ENCODE peak calls at places on chromosomes 6 and 20, in six cellular contexts. N, Q, E, K, U and V are unnamed samples.

GRCh38 chr6:22029169-22029568 is 267.7 kb downstream of the PRL start:
- DNase-seq in N (peak), K (no peak), Q (no peak), E (no peak), U (no peak), V (no peak)

GRCh38 chr6:14313220-14313619 is 195.6 kb downstream of the CD83 start:
- DNase-seq in U (no peak), Q (no peak), E (no peak), N (no peak), K (no peak), V (no peak)

GRCh38 chr6:1385129-1386042 is 4.0 kb upstream of the FOXF2 start:
- DNase-seq in Q (no peak), K (no peak), N (no peak), U (no peak), E (peak), V (peak)

GRCh38 chr6:20302168-20302567 is 89.9 kb upstream of the MBOAT1 start:
- DNase-seq in E (peak), K (no peak), Q (peak), U (no peak), N (no peak), V (no peak)

GRCh38 chr20:52060794-52061714 is 130.5 kb downstream of the ZFP64 start:
- DNase-seq in K (no peak), Q (peak), E (peak), N (no peak), U (peak), V (peak)

GRCh38 chr20:48923149-48923718 is 1.7 kb downstream of the ARFGEF2 start:
- DNase-seq in E (no peak), K (no peak), Q (peak), N (no peak), U (no peak), V (no peak)

GRCh38 chr20:8094415-8094818 is 37.6 kb upstream of the PLCB1 start:
- DNase-seq in K (no peak), E (peak), Q (peak), N (peak), U (no peak), V (no peak)

GRCh38 chr6:23027281-23027680 is 457.9 kb downstream of the HDGFL1 start:
- DNase-seq in E (no peak), N (no peak), Q (no peak), K (no peak), U (no peak), V (no peak)

GRCh38 chr6:135962731-135963130 is 111.2 kb downstream of the PDE7B start:
- DNase-seq in E (no peak), N (peak), Q (no peak), U (no peak), K (no peak), V (no peak)

GRCh38 chr20:14924433-14924832 is 587.0 kb upstream of the FLRT3 start:
- DNase-seq in N (no peak), E (no peak), K (no peak), Q (no peak), U (no peak), V (no peak)

GRCh38 chr6:45044086-45044485 is 284.0 kb upstream of the RUNX2 start:
- DNase-seq in Q (no peak), K (no peak), U (no peak), E (no peak), N (no peak), V (no peak)

GRCh38 chr6:52754443-52754842 is 8.8 kb downstream of the GSTA2 start:
- DNase-seq in N (no peak), U (no peak), E (no peak), Q (no peak), K (no peak), V (no peak)

GRCh38 chr6:149300563-149300962 is 16.9 kb upstream of the TAB2 start:
- DNase-seq in N (no peak), U (no peak), K (no peak), Q (no peak), E (no peak), V (no peak)

GRCh38 chr20:45037050-45037449 is 63.9 kb downstream of the KCNS1 start:
- DNase-seq in E (no peak), K (no peak), N (peak), U (no peak), Q (peak), V (no peak)

GRCh38 chr6:21476054-21476552 is 117.4 kb upstream of the SOX4 start:
- DNase-seq in U (no peak), K (no peak), E (no peak), Q (no peak), N (no peak), V (no peak)

GRCh38 chr6:151149788-151150187 is 90.0 kb upstream of the AKAP12 start:
- DNase-seq in N (no peak), Q (no peak), K (no peak), U (no peak), E (no peak), V (no peak)

GRCh38 chr6:43391448-43392031 is 22.1 kb upstream of the ZNF318 start:
- DNase-seq in E (no peak), K (no peak), N (no peak), Q (peak), U (no peak), V (no peak)

GRCh38 chr6:43389713-43390265 is 20.3 kb upstream of the ZNF318 start:
- DNase-seq in U (no peak), N (no peak), Q (no peak), K (no peak), E (no peak), V (no peak)

GRCh38 chr6:43383021-43383667 is 13.7 kb upstream of the ZNF318 start:
- DNase-seq in E (no peak), U (no peak), N (peak), Q (no peak), K (no peak), V (no peak)

GRCh38 chr6:43386492-43386891 is 17.0 kb upstream of the ZNF318 start:
- DNase-seq in E (no peak), U (no peak), K (no peak), N (peak), Q (no peak), V (no peak)
- H3K4ac ChIP-seq in E (no peak), U (no peak), K (no peak), N (no peak), Q (no peak), V (no peak)

GRCh38 chr6:158565482-158566040 is 5.7 kb downstream of the TMEM181 start:
- DNase-seq in U (no peak), Q (no peak), K (no peak), N (no peak), E (no peak), V (no peak)

GRCh38 chr6:158567871-158568401 is 8.0 kb downstream of the TMEM181 start:
- DNase-seq in N (no peak), U (no peak), Q (no peak), E (no peak), K (no peak), V (no peak)

GRCh38 chr6:158567152-158567551 is 7.3 kb downstream of the TMEM181 start:
- DNase-seq in N (no peak), Q (no peak), K (no peak), U (no peak), E (no peak), V (no peak)

GRCh38 chr6:158565122-158565429 is 5.2 kb downstream of the TMEM181 start:
- DNase-seq in Q (no peak), N (no peak), E (no peak), K (no peak), U (no peak), V (no peak)

DNA sequence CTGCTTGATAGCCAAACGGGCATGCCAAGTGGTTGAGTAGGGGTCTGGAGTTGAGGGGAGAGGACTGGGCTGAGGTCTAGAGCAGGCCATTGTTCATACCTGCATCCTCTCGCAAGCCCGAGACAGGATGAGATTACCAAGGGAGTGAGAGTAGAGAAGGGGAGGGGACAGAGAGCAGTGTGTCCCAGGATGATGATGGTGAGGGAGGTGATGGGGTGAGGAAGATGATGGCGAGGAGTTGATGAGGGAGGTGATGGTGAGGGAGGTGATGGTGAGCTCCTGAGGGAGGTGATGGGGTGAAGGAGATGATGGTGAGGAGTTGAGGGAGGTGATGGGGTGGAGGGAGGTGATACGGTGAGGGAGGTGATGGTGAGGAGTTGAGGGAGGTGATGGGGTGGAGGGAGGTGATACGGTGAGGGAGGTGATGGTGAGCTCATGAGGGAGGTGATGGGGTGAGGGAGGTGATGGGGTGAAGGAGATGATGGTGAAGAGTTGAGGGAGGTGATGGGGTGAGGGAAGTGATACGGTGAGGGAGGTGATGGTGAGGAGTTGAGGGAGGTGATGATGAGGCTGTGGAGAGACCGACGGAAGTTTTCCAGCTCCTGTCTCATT is 6.4 kb downstream of the TMEM181 start:
- DNase-seq in Q (no peak), U (no peak), N (no peak), K (no peak), E (no peak), V (no peak)
- H3K4ac ChIP-seq in Q (no peak), U (no peak), N (no peak), K (peak), E (no peak), V (no peak)

DNA sequence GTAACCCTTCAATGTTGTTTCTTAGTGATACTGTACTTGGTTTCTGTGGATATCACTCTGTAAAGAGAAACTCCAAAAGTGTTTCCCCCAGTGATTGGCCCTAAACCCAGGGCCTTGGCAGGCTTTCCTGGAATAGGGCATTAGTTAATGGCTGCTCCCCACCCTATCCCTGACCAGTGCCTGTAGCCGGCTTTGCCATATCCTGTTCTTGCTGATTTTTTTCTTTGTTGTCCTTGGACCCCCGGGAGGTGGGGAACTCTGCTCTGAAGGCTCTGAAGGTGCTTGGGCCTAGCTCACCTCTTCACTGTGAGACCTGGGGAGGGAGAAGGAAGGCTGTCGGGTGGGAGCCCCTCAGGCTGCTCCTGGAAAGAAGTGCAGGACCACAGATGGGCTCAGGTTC is 120.1 kb downstream of the TCP11 start:
- DNase-seq in N (no peak), K (no peak), Q (no peak), U (peak), E (no peak), V (no peak)
- H3K4ac ChIP-seq in N (no peak), K (no peak), Q (no peak), U (no peak), E (no peak), V (no peak)

GRCh38 chr6:2917065-2917464 is 14.0 kb upstream of the SERPINB9 start:
- DNase-seq in N (no peak), Q (no peak), K (no peak), E (peak), U (no peak), V (no peak)
- H3K4ac ChIP-seq in N (no peak), Q (no peak), K (peak), E (no peak), U (no peak), V (no peak)

GRCh38 chr6:16973545-16974386 is 128.1 kb upstream of the STMND1 start:
- DNase-seq in N (no peak), Q (no peak), E (peak), K (no peak), U (no peak), V (no peak)

GRCh38 chr6:16972535-16972934 is 129.3 kb upstream of the STMND1 start:
- DNase-seq in K (no peak), E (no peak), N (no peak), U (no peak), Q (no peak), V (no peak)

GRCh38 chr6:16973071-16973470 is 128.8 kb upstream of the STMND1 start:
- DNase-seq in K (no peak), N (no peak), U (no peak), E (no peak), Q (no peak), V (no peak)

GRCh38 chr6:16974729-16975359 is 127.0 kb upstream of the STMND1 start:
- DNase-seq in Q (no peak), U (no peak), N (no peak), E (no peak), K (no peak), V (no peak)

DNA sequence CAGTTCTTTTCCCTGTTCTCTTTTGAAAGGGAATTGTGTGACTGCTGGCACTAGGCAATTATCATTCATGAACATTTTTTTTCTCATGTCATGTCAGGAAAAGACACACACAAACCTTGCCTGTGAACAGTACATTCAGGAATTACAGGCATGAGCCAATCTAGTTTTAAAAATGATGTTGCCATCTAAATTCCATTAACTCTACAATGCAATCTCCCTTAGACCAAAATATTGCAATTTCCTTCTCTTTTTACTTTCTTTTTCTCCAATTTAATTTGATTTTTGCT is 127.5 kb upstream of the STMND1 start:
- DNase-seq in U (no peak), E (no peak), Q (no peak), N (no peak), K (no peak), V (no peak)
- H3K4ac ChIP-seq in U (no peak), E (no peak), Q (no peak), N (no peak), K (no peak), V (no peak)

GRCh38 chr6:108710560-108710959 is 137.7 kb upstream of the ARMC2 start:
- DNase-seq in K (no peak), Q (peak), U (no peak), N (no peak), E (no peak), V (no peak)
- H3K4ac ChIP-seq in K (no peak), Q (no peak), U (no peak), N (no peak), E (no peak), V (no peak)